ENCODE peak calls at places on chromosomes 5 and 9, in four cellular contexts. W is suprapubic skin, G is T-helper 17 cell, V is NCI-H1436. U is an unnamed sample.
A peak's percentile ranks its signal among the peaks of the same experiment; 100 is the strongest.

GRCh38 chr9:68738346-68738745 is 33.3 kb downstream of the PIP5K1B start:
- DNase-seq in W (no peak), V (no peak), G (no peak), U (no peak)

GRCh38 chr5:125464847-125465432 is 718.5 kb upstream of the ZNF608 start:
- DNase-seq in W (no peak), V (no peak), G (no peak), U (no peak)

GRCh38 chr5:8685704-8686103 is 816.8 kb downstream of the MTRR start:
- DNase-seq in G (no peak), V (no peak), W (no peak), U (no peak)

GRCh38 chr9:130997925-130998595 is 10.9 kb upstream of the LAMC3 start:
- DNase-seq in G (no peak), V (peak; percentile 25), W (no peak), U (peak; percentile 27)

GRCh38 chr9:121610638-121610953 is 40.8 kb upstream of the DAB2IP start:
- DNase-seq in V (no peak), W (no peak), G (no peak), U (no peak)

GRCh38 chr5:138334867-138335447 is 3.1 kb upstream of the FAM53C start:
- DNase-seq in W (no peak), G (no peak), V (no peak), U (no peak)

GRCh38 chr9:135126480-135127187 is 39.2 kb downstream of the OLFM1 start:
- DNase-seq in W (peak; percentile 82), V (no peak), G (no peak), U (no peak)

GRCh38 chr9:128916204-128916603 is 4.6 kb upstream of the PHYHD1 start:
- DNase-seq in G (no peak), V (no peak), W (no peak), U (no peak)

GRCh38 chr9:21964925-21965385 is 29.2 kb downstream of the CDKN2A start:
- DNase-seq in W (no peak), G (peak; percentile 41), V (no peak), U (peak; percentile 35)

GRCh38 chr9:19431361-19432171 is 22.8 kb downstream of the ACER2 start:
- DNase-seq in W (no peak), G (no peak), V (no peak), U (no peak)

GRCh38 chr5:124060413-124061095 is 548.6 kb downstream of the CSNK1G3 start:
- DNase-seq in V (no peak), G (no peak), W (no peak), U (no peak)

U was measured in T-helper 1 cell.